ENCODE peak calls at places on chromosomes 13 and 19, in ten cellular contexts. K is upper lobe of right lung, O is astrocyte, D is tibial nerve, Y is adrenal gland, I is K562, J is neural progenitor cell, G is esophagus squamous epithelium, M is osteoblast, V is fibroblast of mammary gland. C is an unnamed sample.

GRCh38 chr13:45847554-45848224 is 3.9 kb downstream of the SIAH3 start:
- DNase-seq in I (peak), M (no peak), G (no peak), Y (peak), J (no peak), K (no peak), D (no peak), V (no peak), O (peak), C (peak)

GRCh38 chr19:13881692-13882418 is 4.9 kb downstream of the NANOS3 start:
- DNase-seq in Y (no peak), J (peak), I (no peak), O (peak), K (peak), G (no peak), D (peak), V (peak), M (peak), C (no peak)

GRCh38 chr13:93963266-93964131 is 516.0 kb downstream of the DCT start:
- DNase-seq in V (peak), M (no peak), Y (no peak), K (no peak), G (no peak), D (no peak), I (no peak), J (no peak), O (peak), C (peak)

GRCh38 chr13:70104481-70104880 is 3.1 kb upstream of the ATXN8OS start:
- DNase-seq in I (no peak), G (no peak), D (no peak), M (no peak), O (no peak), K (no peak), J (no peak), Y (no peak), V (no peak), C (no peak)

GRCh38 chr13:41696163-41697003 is 239.0 kb downstream of the RGCC start:
- DNase-seq in O (peak), J (no peak), M (peak), Y (no peak), V (peak), G (no peak), I (peak), D (no peak), K (no peak), C (peak)

GRCh38 chr19:41866284-41866683 is 6.2 kb downstream of the RPS19 start:
- DNase-seq in Y (no peak), V (no peak), J (no peak), M (no peak), G (no peak), O (no peak), D (no peak), K (no peak), I (no peak), C (no peak)

GRCh38 chr13:114067886-114068722 is 64.3 kb downstream of the RASA3 start:
- DNase-seq in I (no peak), G (no peak), D (peak), M (peak), K (peak), J (no peak), V (no peak), Y (no peak), O (no peak), C (no peak)

GRCh38 chr13:112588490-112589297 is 741 bp upstream of the TUBGCP3 start:
- DNase-seq in G (no peak), Y (no peak), D (no peak), V (no peak), J (no peak), O (no peak), I (no peak), M (no peak), K (no peak), C (no peak)

GRCh38 chr13:26342898-26343297 is 89.0 kb downstream of the CDK8 start:
- DNase-seq in J (no peak), G (no peak), I (peak), O (no peak), Y (no peak), K (no peak), D (no peak), M (no peak), V (no peak), C (no peak)

GRCh38 chr19:19385131-19385899 is 20.2 kb upstream of the GATAD2A start:
- DNase-seq in J (peak), M (peak), D (peak), O (peak), Y (peak), K (peak), V (peak), I (peak), G (peak), C (peak)

GRCh38 chr19:41172297-41173164 is 20.5 kb upstream of the CYP2S1 start:
- DNase-seq in Y (no peak), D (no peak), G (no peak), K (peak), I (no peak), V (no peak), M (no peak), J (no peak), O (no peak), C (no peak)

GRCh38 chr13:46698015-46698414 is 98.9 kb downstream of the ESD start:
- DNase-seq in I (no peak), Y (peak), J (no peak), M (no peak), V (no peak), G (no peak), K (no peak), O (no peak), D (peak), C (no peak)

GRCh38 chr19:46435009-46435408 is 6.3 kb upstream of the PNMA8C start:
- DNase-seq in Y (no peak), D (no peak), I (no peak), J (no peak), V (no peak), K (no peak), O (no peak), M (peak), G (no peak), C (no peak)

GRCh38 chr19:1833540-1833939 is 14.7 kb downstream of the REXO1 start:
- DNase-seq in J (no peak), I (no peak), G (no peak), O (no peak), K (no peak), M (no peak), V (no peak), Y (peak), D (no peak), C (no peak)

GRCh38 chr13:95226932-95227718 is 74.1 kb downstream of the ABCC4 start:
- DNase-seq in J (no peak), O (no peak), D (no peak), Y (no peak), V (no peak), K (no peak), G (no peak), I (peak), M (no peak), C (no peak)

GRCh38 chr19:7450243-7451223 is 38.3 kb downstream of the PEX11G start:
- DNase-seq in O (peak), Y (no peak), D (no peak), I (peak), K (no peak), J (peak), V (peak), M (no peak), G (no peak), C (peak)

GRCh38 chr19:1853295-1854031 is 5.2 kb upstream of the REXO1 start:
- DNase-seq in J (peak), Y (peak), G (no peak), D (peak), O (no peak), K (peak), M (peak), V (peak), I (peak), C (peak)

GRCh38 chr19:39996218-39996810 is 546 bp upstream of the ZNF546 start:
- DNase-seq in M (peak), I (peak), O (peak), Y (peak), K (no peak), J (no peak), D (no peak), V (peak), G (no peak), C (peak)

GRCh38 chr19:53824134-53824611 is at the start of gene NLRP12:
- DNase-seq in D (no peak), O (no peak), V (no peak), Y (peak), K (peak), I (no peak), J (no peak), G (no peak), M (no peak), C (no peak)

GRCh38 chr13:74575729-74576125 is 441.5 kb upstream of the KLF12 start:
- DNase-seq in O (peak), K (peak), M (peak), D (peak), G (no peak), I (peak), V (peak), Y (peak), J (peak), C (peak)

GRCh38 chr13:73025212-73026012 is 33.4 kb upstream of the KLF5 start:
- DNase-seq in I (no peak), D (no peak), K (no peak), O (peak), M (no peak), V (peak), J (no peak), G (no peak), Y (no peak), C (peak)

GRCh38 chr19:43354305-43354627 is 780 bp downstream of the CD177 start:
- DNase-seq in G (no peak), M (no peak), K (no peak), J (peak), O (no peak), Y (no peak), I (no peak), V (no peak), D (no peak), C (no peak)

GRCh38 chr13:91133941-91134772 is 213.3 kb upstream of the MIR17HG start:
- DNase-seq in D (no peak), M (no peak), K (no peak), J (peak), G (no peak), O (peak), I (peak), Y (peak), V (peak), C (peak)

GRCh38 chr19:41821003-41821735 is 23.3 kb downstream of the LYPD4 start:
- DNase-seq in J (peak), V (peak), Y (no peak), O (no peak), G (no peak), I (peak), D (no peak), M (no peak), K (peak), C (peak)

GRCh38 chr13:48588120-48588519 is 55.2 kb upstream of the RCBTB2 start:
- DNase-seq in D (no peak), G (no peak), J (no peak), K (no peak), O (no peak), V (no peak), M (no peak), Y (no peak), I (no peak), C (no peak)

GRCh38 chr19:47280183-47280797 is 5.6 kb downstream of the INAFM1 start:
- DNase-seq in O (no peak), I (peak), M (no peak), G (no peak), Y (no peak), D (no peak), K (peak), V (peak), J (peak), C (peak)

GRCh38 chr19:39655613-39656012 is at the start of gene LGALS16:
- DNase-seq in V (no peak), G (no peak), Y (no peak), J (no peak), K (no peak), I (no peak), M (no peak), O (no peak), D (no peak), C (no peak)

GRCh38 chr13:24159362-24159761 is 1.2 kb upstream of the SPATA13 start:
- DNase-seq in O (no peak), V (no peak), M (peak), Y (no peak), K (no peak), G (no peak), D (no peak), J (no peak), I (no peak), C (no peak)

GRCh38 chr13:85816413-85816812 is 17.2 kb upstream of the SLITRK6 start:
- DNase-seq in D (no peak), M (no peak), V (peak), O (no peak), J (no peak), Y (no peak), K (no peak), G (no peak), I (no peak), C (peak)

GRCh38 chr19:45184115-45184514 is 5.5 kb downstream of the BLOC1S3 start:
- DNase-seq in V (no peak), Y (no peak), M (peak), K (no peak), I (no peak), D (no peak), O (no peak), J (no peak), G (no peak), C (no peak)

GRCh38 chr19:45186509-45187334 is 8.1 kb downstream of the BLOC1S3 start:
- DNase-seq in J (no peak), K (no peak), G (no peak), V (peak), Y (no peak), M (peak), D (no peak), O (no peak), I (no peak), C (no peak)

GRCh38 chr19:45191324-45191845 is 12.8 kb downstream of the BLOC1S3 start:
- DNase-seq in M (no peak), V (no peak), O (no peak), I (no peak), G (no peak), J (peak), D (no peak), K (no peak), Y (no peak), C (no peak)

GRCh38 chr19:45189971-45190370 is 11.4 kb downstream of the BLOC1S3 start:
- DNase-seq in K (no peak), V (no peak), Y (no peak), J (no peak), O (no peak), M (no peak), G (no peak), D (no peak), I (no peak), C (no peak)

DNA sequence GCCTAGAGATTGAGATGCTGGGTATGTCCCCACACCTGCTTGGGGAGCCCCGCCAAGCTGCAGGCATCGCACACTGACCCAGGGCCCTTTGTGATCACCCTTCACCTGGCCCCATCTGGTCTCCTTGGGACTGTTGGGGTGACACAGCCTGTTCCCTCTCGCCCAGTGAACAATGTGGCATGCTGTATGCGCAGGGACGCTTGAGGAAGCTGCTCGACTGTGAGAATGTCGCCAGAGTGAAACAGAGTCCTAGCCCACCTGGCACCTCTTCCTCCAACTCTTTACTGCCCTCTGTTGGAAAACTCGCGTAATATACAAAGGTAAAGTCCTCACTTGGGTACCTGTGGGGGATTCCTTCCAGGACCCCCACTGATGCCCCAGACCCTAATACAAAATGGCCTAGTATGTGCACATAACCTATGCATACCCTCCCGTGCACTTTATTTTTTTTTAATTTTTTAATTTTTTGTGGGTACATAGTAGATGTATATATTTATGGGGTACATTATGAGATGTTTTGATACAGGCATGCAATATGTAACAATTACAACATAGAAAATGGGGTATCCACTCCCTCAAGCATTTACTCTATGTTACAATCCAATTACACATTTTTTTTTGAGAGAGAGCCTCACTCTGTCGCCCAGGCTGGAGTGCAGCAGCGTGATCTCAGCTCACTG is 9.0 kb downstream of the BLOC1S3 start:
- DNase-seq in V (no peak), J (peak), K (no peak), O (no peak), M (peak), G (no peak), Y (no peak), I (peak), D (no peak), C (peak)
- H3K4me3 ChIP-seq in V (no peak), J (no peak), K (no peak), O (no peak), M (no peak), G (no peak), Y (no peak), I (no peak), D (no peak), C (no peak)

GRCh38 chr13:89199138-89199537 is 1528.0 kb downstream of the SLITRK5 start:
- DNase-seq in K (no peak), M (no peak), I (no peak), G (no peak), D (no peak), Y (no peak), J (no peak), O (peak), V (no peak), C (no peak)
- TF ChIP-seq CTCF in K (no peak), M (no peak), I (no peak), G (no peak), D (no peak), Y (no peak), J (no peak), O (no peak), V (no peak), C (no peak)

DNA sequence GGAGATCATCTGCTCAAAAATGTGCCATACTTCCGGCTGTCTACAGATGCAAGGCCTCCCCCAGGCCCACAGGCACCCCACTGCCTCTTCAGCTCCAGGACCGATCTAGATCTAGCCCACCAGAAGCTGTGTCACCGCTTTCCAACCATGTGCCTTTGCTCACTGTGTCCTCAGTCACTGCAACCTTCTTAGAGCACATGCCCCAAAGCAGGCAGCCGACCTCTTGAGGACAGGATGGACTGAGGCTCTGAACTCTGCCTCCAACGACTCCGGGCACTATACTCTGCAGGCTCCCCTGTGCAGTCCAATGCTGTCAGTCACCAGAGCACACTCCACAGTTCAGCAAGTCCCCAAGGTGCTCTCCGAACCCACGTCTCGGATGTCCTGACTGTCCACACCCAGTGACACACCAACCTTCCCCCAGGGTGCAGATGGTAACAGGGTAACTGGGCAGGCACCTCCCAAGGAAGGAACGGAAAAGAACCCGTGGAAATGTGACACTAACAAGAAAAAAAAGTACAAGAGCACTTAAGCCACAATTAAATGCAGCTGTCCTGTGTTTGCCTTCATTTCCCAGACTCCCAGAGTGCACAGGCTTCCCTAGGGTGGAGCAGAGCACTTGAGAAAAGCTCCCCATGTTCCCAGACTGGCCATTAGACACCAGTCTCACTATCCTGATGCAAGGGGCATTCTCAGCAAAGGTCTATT is 4.8 kb downstream of the STK24 start:
- DNase-seq in M (peak), I (peak), Y (no peak), O (peak), G (no peak), K (no peak), D (no peak), J (no peak), V (peak), C (no peak)
- H3K4me3 ChIP-seq in M (peak), I (no peak), Y (no peak), O (peak), G (no peak), K (no peak), D (no peak), J (no peak), V (peak), C (no peak)

GRCh38 chr19:51108066-51108804 is at the start of gene CTU1:
- DNase-seq in M (peak), I (peak), Y (peak), G (peak), V (peak), K (peak), D (peak), J (peak), O (peak), C (peak)

GRCh38 chr19:51103811-51104470 is 4.3 kb downstream of the CTU1 start:
- DNase-seq in K (no peak), G (no peak), V (no peak), Y (no peak), O (no peak), J (no peak), I (no peak), M (peak), D (no peak), C (no peak)

GRCh38 chr19:51108805-51109146 is 567 bp upstream of the CTU1 start:
- DNase-seq in D (no peak), O (no peak), J (no peak), M (no peak), K (no peak), V (no peak), G (no peak), I (no peak), Y (no peak), C (no peak)

GRCh38 chr19:51110666-51110971 is 2.4 kb upstream of the CTU1 start:
- DNase-seq in V (no peak), G (no peak), D (no peak), M (no peak), J (no peak), K (no peak), O (no peak), Y (no peak), I (no peak), C (no peak)

DNA sequence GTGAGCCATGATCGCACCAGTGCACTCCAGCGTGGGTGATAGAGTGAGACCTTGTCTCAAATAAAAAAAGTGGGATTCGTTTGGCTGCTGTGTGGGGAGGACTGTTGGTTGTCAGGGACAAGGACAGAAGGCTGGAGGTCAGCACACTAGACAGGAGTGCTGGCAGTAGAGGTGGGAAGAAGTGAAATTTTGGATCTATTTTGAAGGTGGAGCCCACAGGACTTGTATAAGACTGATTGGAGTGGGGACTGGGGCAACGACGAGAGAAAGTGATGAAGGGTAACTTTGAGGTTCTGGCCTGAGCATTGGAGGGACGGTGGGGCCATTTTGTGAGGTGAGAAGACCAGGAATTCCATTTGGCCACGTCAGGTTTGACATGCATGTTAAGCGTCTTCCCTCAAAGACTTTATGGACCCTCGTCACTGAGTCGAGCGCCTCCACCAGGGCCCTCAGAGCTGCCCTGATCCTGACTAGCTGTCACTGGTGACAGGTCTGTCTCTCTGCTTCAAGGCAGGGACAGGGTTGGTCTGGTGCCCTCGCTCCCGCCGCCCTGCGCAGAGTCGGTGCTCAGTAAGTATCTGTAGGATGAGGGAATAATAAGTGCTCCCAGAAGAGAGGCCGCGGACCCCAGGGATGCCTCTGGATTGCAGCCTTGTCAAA is 673 bp downstream of the CTU1 start:
- DNase-seq in K (no peak), G (no peak), V (peak), D (no peak), I (peak), J (peak), Y (no peak), O (peak), M (peak), C (peak)
- TF ChIP-seq CTCF in K (no peak), G (no peak), V (no peak), D (no peak), I (no peak), J (peak), Y (no peak), O (no peak), M (no peak), C (no peak)

GRCh38 chr19:58261968-58262921 is 16.5 kb upstream of the ZNF8 start:
- DNase-seq in Y (no peak), J (no peak), O (no peak), K (no peak), D (no peak), M (no peak), V (peak), I (no peak), G (no peak), C (peak)
- H3K4me3 ChIP-seq in Y (no peak), J (peak), O (peak), K (no peak), D (no peak), M (peak), V (no peak), I (no peak), G (no peak), C (no peak)

GRCh38 chr13:49604570-49604969 is 19.2 kb upstream of the RCBTB1 start:
- DNase-seq in D (no peak), J (no peak), K (no peak), V (no peak), G (no peak), Y (no peak), O (no peak), M (no peak), I (peak), C (no peak)
- TF ChIP-seq CTCF in D (no peak), J (no peak), K (no peak), V (no peak), G (no peak), Y (no peak), O (no peak), M (no peak), I (no peak), C (no peak)